ENCODE peak calls at places on chromosomes 6 and 20, in five cellular contexts. One of them, this sample, is unnamed.

GRCh38 chr6:100617633-100618348 is 153.1 kb upstream of the SIM1 start:
- DNase-seq in suprapubic skin: no peak
- DNase-seq in bronchial epithelial cell: peak
- DNase-seq in BJ: peak
- DNase-seq in heart right ventricle: no peak
- DNase-seq in this sample: no peak

GRCh38 chr6:170279977-170280688 is 10.7 kb downstream of the DLL1 start:
- DNase-seq in BJ: no peak
- DNase-seq in suprapubic skin: no peak
- DNase-seq in bronchial epithelial cell: peak
- DNase-seq in heart right ventricle: peak
- DNase-seq in this sample: peak

GRCh38 chr6:108180266-108180665 is 14.4 kb downstream of the NR2E1 start:
- DNase-seq in BJ: no peak
- DNase-seq in heart right ventricle: no peak
- DNase-seq in bronchial epithelial cell: no peak
- DNase-seq in suprapubic skin: no peak
- DNase-seq in this sample: no peak

GRCh38 chr6:72930733-72931132 is 294.6 kb downstream of the KHDC1L start:
- DNase-seq in bronchial epithelial cell: no peak
- DNase-seq in BJ: no peak
- DNase-seq in suprapubic skin: no peak
- DNase-seq in heart right ventricle: no peak
- DNase-seq in this sample: no peak

GRCh38 chr20:8073024-8073832 is 53.7 kb upstream of the TMX4 start:
- DNase-seq in suprapubic skin: no peak
- DNase-seq in bronchial epithelial cell: peak
- DNase-seq in BJ: no peak
- DNase-seq in heart right ventricle: no peak
- DNase-seq in this sample: peak

GRCh38 chr6:159487636-159488035 is 205.4 kb downstream of the SOD2 start:
- DNase-seq in BJ: no peak
- DNase-seq in heart right ventricle: no peak
- DNase-seq in suprapubic skin: no peak
- DNase-seq in bronchial epithelial cell: peak
- DNase-seq in this sample: no peak

GRCh38 chr6:51027283-51028065 is 208.8 kb downstream of the TFAP2B start:
- DNase-seq in suprapubic skin: no peak
- DNase-seq in heart right ventricle: no peak
- DNase-seq in BJ: no peak
- DNase-seq in bronchial epithelial cell: no peak
- DNase-seq in this sample: no peak

GRCh38 chr6:88573561-88573960 is 389.9 kb downstream of the RNGTT start:
- DNase-seq in bronchial epithelial cell: no peak
- DNase-seq in BJ: no peak
- DNase-seq in heart right ventricle: no peak
- DNase-seq in suprapubic skin: no peak
- DNase-seq in this sample: no peak

GRCh38 chr6:150684715-150685459 is 85.2 kb downstream of the PLEKHG1 start:
- DNase-seq in bronchial epithelial cell: no peak
- DNase-seq in suprapubic skin: no peak
- DNase-seq in heart right ventricle: peak
- DNase-seq in BJ: no peak
- DNase-seq in this sample: no peak

GRCh38 chr6:150686566-150686965 is 86.9 kb downstream of the PLEKHG1 start:
- DNase-seq in suprapubic skin: no peak
- DNase-seq in bronchial epithelial cell: peak
- DNase-seq in heart right ventricle: no peak
- DNase-seq in BJ: no peak
- DNase-seq in this sample: no peak

GRCh38 chr6:150684161-150684560 is 84.5 kb downstream of the PLEKHG1 start:
- DNase-seq in BJ: no peak
- DNase-seq in suprapubic skin: no peak
- DNase-seq in bronchial epithelial cell: no peak
- DNase-seq in heart right ventricle: no peak
- DNase-seq in this sample: no peak

GRCh38 chr6:150687508-150687907 is 87.8 kb downstream of the PLEKHG1 start:
- DNase-seq in bronchial epithelial cell: no peak
- DNase-seq in heart right ventricle: peak
- DNase-seq in BJ: no peak
- DNase-seq in suprapubic skin: no peak
- DNase-seq in this sample: peak

GRCh38 chr6:150685860-150686259 is 86.2 kb downstream of the PLEKHG1 start:
- DNase-seq in bronchial epithelial cell: peak
- DNase-seq in BJ: no peak
- DNase-seq in suprapubic skin: no peak
- DNase-seq in heart right ventricle: no peak
- DNase-seq in this sample: no peak
- TF ChIP-seq CTCF in bronchial epithelial cell: peak
- TF ChIP-seq CTCF in BJ: peak
- TF ChIP-seq CTCF in suprapubic skin: no peak
- TF ChIP-seq CTCF in heart right ventricle: peak
- TF ChIP-seq CTCF in this sample: peak

GRCh38 chr20:15653396-15654207 is 919.6 kb downstream of the KIF16B start:
- DNase-seq in bronchial epithelial cell: no peak
- DNase-seq in suprapubic skin: no peak
- DNase-seq in BJ: no peak
- DNase-seq in heart right ventricle: no peak
- DNase-seq in this sample: no peak

GRCh38 chr20:15656124-15656523 is 917.1 kb downstream of the KIF16B start:
- DNase-seq in BJ: no peak
- DNase-seq in suprapubic skin: no peak
- DNase-seq in heart right ventricle: no peak
- DNase-seq in bronchial epithelial cell: no peak
- DNase-seq in this sample: no peak

GRCh38 chr20:15658295-15658694 is 915.0 kb downstream of the KIF16B start:
- DNase-seq in BJ: no peak
- DNase-seq in suprapubic skin: no peak
- DNase-seq in heart right ventricle: no peak
- DNase-seq in bronchial epithelial cell: no peak
- DNase-seq in this sample: no peak

GRCh38 chr20:15654208-15654649 is 919.0 kb downstream of the KIF16B start:
- DNase-seq in BJ: no peak
- DNase-seq in bronchial epithelial cell: peak
- DNase-seq in heart right ventricle: peak
- DNase-seq in suprapubic skin: no peak
- DNase-seq in this sample: peak
- TF ChIP-seq CTCF in BJ: peak
- TF ChIP-seq CTCF in bronchial epithelial cell: peak
- TF ChIP-seq CTCF in heart right ventricle: peak
- TF ChIP-seq CTCF in suprapubic skin: no peak
- TF ChIP-seq CTCF in this sample: peak

GRCh38 chr6:141956868-141957267 is 175.9 kb upstream of the GJE1 start:
- DNase-seq in heart right ventricle: no peak
- DNase-seq in bronchial epithelial cell: no peak
- DNase-seq in BJ: no peak
- DNase-seq in suprapubic skin: no peak
- DNase-seq in this sample: no peak

GRCh38 chr6:141956046-141956761 is 176.5 kb upstream of the GJE1 start:
- DNase-seq in BJ: no peak
- DNase-seq in bronchial epithelial cell: no peak
- DNase-seq in suprapubic skin: no peak
- DNase-seq in heart right ventricle: peak
- DNase-seq in this sample: peak

GRCh38 chr6:141955621-141956020 is 177.1 kb upstream of the GJE1 start:
- DNase-seq in suprapubic skin: no peak
- DNase-seq in BJ: no peak
- DNase-seq in heart right ventricle: no peak
- DNase-seq in bronchial epithelial cell: no peak
- DNase-seq in this sample: no peak

GRCh38 chr6:141957271-141957670 is 175.5 kb upstream of the GJE1 start:
- DNase-seq in bronchial epithelial cell: no peak
- DNase-seq in BJ: no peak
- DNase-seq in heart right ventricle: no peak
- DNase-seq in suprapubic skin: no peak
- DNase-seq in this sample: no peak

GRCh38 chr6:141953072-141953471 is 179.7 kb upstream of the GJE1 start:
- DNase-seq in bronchial epithelial cell: no peak
- DNase-seq in heart right ventricle: no peak
- DNase-seq in suprapubic skin: no peak
- DNase-seq in BJ: no peak
- DNase-seq in this sample: no peak
- TF ChIP-seq CTCF in bronchial epithelial cell: no peak
- TF ChIP-seq CTCF in heart right ventricle: no peak
- TF ChIP-seq CTCF in suprapubic skin: no peak
- TF ChIP-seq CTCF in BJ: no peak
- TF ChIP-seq CTCF in this sample: no peak

DNA sequence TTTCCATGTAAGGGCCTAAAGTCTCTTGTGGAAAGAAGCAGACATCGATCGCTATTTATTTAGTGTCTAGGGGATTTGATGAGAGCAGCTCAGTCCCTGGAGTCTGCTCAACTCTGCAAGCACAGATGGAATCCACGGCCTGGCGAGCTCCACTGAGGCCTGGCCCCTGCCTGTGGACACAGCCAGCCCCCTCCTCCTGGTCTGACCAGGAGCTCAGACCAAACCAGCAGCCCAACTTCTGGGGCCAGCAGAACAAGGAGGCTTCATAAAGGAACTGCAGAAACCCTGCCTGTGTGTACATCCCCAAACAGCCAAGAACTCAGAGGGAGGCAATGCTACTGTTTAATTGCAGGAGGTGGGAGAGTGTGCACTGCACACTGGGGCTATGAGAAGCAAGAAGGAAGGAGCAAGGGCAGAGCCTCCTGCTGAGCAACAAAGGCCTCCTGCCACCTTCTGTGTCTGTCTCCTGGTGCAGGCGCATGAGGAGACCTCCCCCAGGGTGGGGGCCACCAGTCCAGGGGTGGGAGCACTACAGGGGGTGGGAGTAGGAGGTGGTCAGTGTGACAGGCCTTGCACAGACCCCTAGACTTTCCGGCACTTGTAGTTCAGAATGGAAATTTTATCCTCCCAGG is 3.8 kb downstream of the CST5 start:
- DNase-seq in bronchial epithelial cell: no peak
- DNase-seq in suprapubic skin: no peak
- DNase-seq in heart right ventricle: no peak
- DNase-seq in BJ: no peak
- DNase-seq in this sample: no peak
- TF ChIP-seq CTCF in bronchial epithelial cell: no peak
- TF ChIP-seq CTCF in suprapubic skin: no peak
- TF ChIP-seq CTCF in heart right ventricle: no peak
- TF ChIP-seq CTCF in BJ: no peak
- TF ChIP-seq CTCF in this sample: no peak

DNA sequence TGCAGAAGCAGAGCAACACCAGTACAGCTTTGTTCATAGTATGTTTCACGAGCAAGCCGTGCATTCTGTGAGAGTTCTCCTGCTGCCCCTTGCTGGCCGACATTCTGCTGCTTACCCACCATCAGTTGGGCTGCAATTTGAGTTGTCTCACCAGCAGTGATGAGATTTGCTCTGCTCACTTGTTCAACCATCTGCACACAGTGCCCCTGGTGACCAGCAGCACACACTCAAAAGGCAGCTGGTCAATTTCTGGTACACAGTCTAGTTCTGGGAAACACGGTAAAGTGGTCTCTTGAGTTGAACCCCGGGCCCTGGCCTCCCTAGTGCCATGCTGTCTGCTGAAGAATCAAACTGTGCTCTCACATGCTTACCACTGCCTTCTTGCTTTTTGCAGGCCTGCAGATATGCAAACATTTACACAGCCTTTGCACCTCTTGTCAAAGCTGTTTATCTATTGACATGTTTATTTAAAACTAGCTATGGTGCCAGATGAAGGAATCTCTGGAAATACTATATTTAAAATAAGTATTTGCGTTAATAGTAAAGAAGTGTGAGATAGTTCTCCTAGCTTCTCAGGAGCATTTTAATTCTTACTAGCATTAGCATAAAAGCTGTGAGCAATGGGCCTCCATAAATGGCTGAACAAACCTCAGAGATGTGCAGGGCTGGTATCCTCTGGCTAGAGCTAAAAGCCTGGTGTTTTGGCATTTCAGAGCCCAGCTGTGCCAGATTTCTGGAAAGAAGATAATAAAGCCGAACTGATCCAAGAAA is 234.3 kb downstream of the ARHGAP18 start:
- DNase-seq in heart right ventricle: no peak
- DNase-seq in BJ: no peak
- DNase-seq in bronchial epithelial cell: no peak
- DNase-seq in suprapubic skin: no peak
- DNase-seq in this sample: peak
- TF ChIP-seq CTCF in heart right ventricle: no peak
- TF ChIP-seq CTCF in BJ: no peak
- TF ChIP-seq CTCF in bronchial epithelial cell: no peak
- TF ChIP-seq CTCF in suprapubic skin: no peak
- TF ChIP-seq CTCF in this sample: no peak

DNA sequence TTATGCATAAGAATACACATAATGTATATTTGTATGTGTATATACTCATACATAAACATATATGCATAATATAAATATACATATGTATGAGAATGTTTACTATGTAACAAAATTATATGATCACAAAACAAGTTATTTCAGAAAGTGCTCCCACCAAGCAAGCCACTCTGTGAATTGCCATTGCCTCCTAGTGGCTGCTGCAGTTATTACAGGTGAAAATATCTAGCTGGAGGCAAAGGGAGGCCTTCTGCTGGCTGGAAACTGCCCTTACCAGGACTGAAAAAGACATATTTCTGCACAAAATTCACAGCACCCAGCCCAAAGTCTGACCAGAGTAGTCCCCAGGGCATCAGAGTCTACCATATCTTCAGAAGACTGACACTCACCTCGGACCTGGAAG is 14.4 kb upstream of the ADAM33 start:
- DNase-seq in bronchial epithelial cell: no peak
- DNase-seq in heart right ventricle: no peak
- DNase-seq in BJ: no peak
- DNase-seq in suprapubic skin: no peak
- DNase-seq in this sample: no peak
- TF ChIP-seq CTCF in bronchial epithelial cell: peak
- TF ChIP-seq CTCF in heart right ventricle: no peak
- TF ChIP-seq CTCF in BJ: peak
- TF ChIP-seq CTCF in suprapubic skin: no peak
- TF ChIP-seq CTCF in this sample: peak

DNA sequence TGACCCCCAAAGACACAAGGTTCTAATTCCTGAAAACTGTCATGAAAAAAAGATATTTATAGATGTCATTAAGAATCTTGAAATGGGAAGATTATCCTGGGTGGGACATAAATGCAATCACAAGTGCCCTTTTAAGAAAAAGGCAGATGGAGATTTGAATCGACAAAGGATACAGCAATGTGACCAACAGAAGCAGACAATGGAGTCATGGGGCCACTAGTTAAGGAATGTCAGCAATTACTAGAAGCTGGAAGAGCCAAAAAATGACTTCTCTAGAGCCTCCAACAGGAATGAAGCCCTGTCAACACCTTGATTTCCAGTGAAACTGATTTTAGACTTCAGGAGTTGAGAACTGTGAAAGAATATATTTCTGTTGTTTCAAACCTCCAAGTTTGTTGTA is 448.5 kb downstream of the MEI4 start:
- DNase-seq in BJ: no peak
- DNase-seq in bronchial epithelial cell: no peak
- DNase-seq in heart right ventricle: no peak
- DNase-seq in suprapubic skin: no peak
- DNase-seq in this sample: no peak
- TF ChIP-seq CTCF in BJ: no peak
- TF ChIP-seq CTCF in bronchial epithelial cell: no peak
- TF ChIP-seq CTCF in heart right ventricle: no peak
- TF ChIP-seq CTCF in suprapubic skin: no peak
- TF ChIP-seq CTCF in this sample: no peak